ENCODE peak calls at places on chromosome 19, in five cellular contexts. L, E, O, F and G are unnamed samples.

GRCh38 chr19:31118292-31118925 is 230.8 kb downstream of the TSHZ3 start:
- DNase-seq in L (no peak), E (no peak), O (no peak), F (no peak), G (no peak)

GRCh38 chr19:35294859-35295258 is 2.9 kb downstream of the MAG start:
- DNase-seq in L (no peak), E (no peak), O (no peak), F (no peak), G (no peak)

GRCh38 chr19:13212759-13213330 is 62.6 kb downstream of the IER2 start:
- DNase-seq in L (no peak), E (no peak), O (peak), F (no peak), G (peak)

GRCh38 chr19:17149393-17150135 is 65.6 kb upstream of the USE1 start:
- DNase-seq in L (no peak), E (no peak), O (no peak), F (no peak), G (no peak)

GRCh38 chr19:40141546-40141945 is 49.7 kb upstream of the MAP3K10 start:
- DNase-seq in L (no peak), E (peak), O (no peak), F (no peak), G (no peak)

GRCh38 chr19:35908977-35909683 is 1.0 kb upstream of the TYROBP start:
- DNase-seq in L (no peak), E (no peak), O (peak), F (peak), G (no peak)

GRCh38 chr19:29467824-29468401 is 57.9 kb upstream of the VSTM2B start:
- DNase-seq in L (no peak), E (no peak), O (peak), F (no peak), G (peak)

GRCh38 chr19:16457195-16457953 is 14.4 kb downstream of the EPS15L1 start:
- DNase-seq in L (peak), E (no peak), O (peak), F (no peak), G (no peak)

GRCh38 chr19:19568802-19569756 is 31.0 kb downstream of the CILP2 start:
- DNase-seq in L (no peak), E (no peak), O (no peak), F (no peak), G (no peak)

GRCh38 chr19:27906081-27906480 is 1306.9 kb downstream of the UQCRFS1 start:
- DNase-seq in L (no peak), E (no peak), O (no peak), F (no peak), G (no peak)

GRCh38 chr19:51783373-51783772 is 11.6 kb upstream of the FPR3 start:
- DNase-seq in L (no peak), E (no peak), O (peak), F (no peak), G (peak)
- TF ChIP-seq CTCF in L (no peak), E (no peak), O (no peak), F (peak), G (no peak)

DNA sequence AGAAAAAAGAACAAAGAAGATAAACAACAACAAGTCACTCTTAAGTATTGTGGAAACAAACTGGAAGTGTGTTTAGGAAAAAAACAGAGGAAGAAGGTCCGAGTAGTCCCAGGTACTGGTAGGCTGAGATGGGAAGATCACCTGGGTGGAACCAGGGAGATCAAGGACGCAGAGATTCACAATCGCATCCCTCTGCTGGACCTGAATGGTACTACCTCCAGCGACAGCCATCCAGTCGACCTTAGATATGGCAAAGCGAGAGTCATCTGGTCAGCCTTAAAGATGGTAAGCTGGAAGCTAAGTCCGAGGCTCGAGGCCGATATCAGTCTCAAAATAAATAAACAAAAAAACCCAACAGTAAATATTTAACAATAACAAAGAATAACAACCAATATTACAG is 44.9 kb upstream of the ZNF91 start:
- DNase-seq in L (no peak), E (no peak), O (no peak), F (no peak), G (no peak)
- TF ChIP-seq CTCF in L (no peak), E (no peak), O (no peak), F (no peak), G (no peak)

DNA sequence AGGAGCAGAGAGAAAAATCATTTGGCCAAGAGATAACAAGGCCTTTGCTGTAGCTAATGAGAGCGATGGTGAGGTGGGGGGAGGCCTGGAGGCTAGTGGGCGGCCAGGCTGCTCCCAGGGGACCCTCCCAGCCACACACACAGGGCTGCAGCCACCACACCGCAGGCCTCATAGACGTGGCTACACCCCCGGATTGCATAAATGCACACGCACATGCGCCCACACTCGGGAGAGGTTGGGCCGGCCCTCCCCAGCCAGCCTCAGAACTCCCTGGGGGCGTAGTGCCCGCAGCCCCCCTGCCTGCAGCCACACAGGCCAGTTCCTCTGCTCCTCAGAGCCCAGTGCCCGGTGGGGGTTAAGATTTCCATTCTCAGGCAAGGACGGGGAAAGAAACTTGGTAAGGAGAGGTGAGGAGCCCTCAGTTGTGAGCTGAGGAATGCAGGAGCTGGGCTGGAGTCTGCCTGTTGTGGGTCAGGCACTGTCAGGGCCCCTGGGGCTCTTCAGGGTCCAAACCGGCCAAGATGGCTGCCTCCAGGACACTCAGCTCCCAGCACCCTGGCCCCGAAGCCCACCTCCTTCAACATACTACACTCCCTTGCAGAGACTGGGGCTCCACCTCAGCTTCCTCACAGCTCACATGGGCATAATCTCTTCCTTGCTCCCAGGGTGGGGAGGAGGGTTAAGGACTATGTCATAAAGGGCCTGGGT is 8.0 kb downstream of the PTH2 start:
- DNase-seq in L (no peak), E (no peak), O (peak), F (no peak), G (no peak)
- TF ChIP-seq CTCF in L (no peak), E (no peak), O (no peak), F (no peak), G (no peak)

DNA sequence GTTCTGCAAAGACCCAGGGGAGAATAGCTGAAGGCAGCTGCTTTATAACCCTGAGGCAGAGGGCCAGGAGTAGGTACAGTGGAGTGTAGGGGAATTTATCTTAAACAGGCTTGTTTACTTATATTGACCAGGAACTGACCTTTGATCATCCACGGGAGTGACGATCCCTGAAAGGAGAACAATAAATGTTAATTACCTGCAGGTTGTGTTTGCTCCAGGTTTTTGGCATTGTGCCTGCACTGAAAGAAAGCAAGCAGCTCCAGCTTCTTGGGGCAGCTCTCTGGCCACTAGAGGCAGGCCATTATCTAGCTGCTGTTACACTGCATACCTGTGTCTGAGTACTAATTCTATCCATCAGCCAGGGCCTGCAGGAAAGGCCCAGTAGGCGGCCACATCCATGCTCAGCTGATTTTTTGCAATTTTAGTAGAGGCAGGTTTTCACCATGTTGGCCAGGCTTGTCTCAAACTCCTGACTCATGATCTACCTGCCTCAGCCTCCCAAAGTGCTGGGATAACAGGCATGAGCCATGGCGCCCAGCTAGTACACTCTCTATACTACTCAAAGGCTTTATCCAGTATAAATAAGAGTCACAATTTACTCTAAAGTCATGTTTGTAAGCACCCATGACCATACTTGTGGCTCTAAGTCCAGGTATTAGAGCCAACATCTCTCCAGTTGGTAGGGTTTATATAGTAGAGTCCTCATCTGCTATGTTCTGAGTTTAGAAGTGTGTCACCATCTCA is 8.5 kb upstream of the ZNF91 start:
- DNase-seq in L (no peak), E (no peak), O (no peak), F (no peak), G (no peak)
- TF ChIP-seq CTCF in L (no peak), E (no peak), O (no peak), F (no peak), G (no peak)

DNA sequence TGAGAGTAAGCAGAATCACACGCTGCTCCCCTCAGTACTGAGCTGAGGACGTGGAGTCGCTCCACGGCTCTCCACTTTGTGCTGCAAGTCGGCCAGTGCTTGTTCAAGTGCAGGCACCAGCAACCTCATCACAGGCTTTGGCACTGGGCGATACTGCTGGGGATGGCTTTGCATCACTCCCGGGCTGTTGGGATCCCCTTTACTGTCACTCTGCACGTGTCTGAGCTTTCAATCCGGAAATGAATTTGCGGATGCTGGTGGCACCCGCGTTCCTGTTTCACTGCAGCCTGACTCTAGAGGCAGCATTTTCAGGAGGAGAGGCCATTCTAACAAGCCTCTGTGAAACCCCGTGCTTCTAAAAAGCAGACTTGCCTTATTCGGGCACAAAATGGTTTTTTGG is 19.1 kb downstream of the SMARCA4 start:
- DNase-seq in L (no peak), E (no peak), O (peak), F (no peak), G (no peak)
- TF ChIP-seq CTCF in L (no peak), E (no peak), O (no peak), F (no peak), G (no peak)

DNA sequence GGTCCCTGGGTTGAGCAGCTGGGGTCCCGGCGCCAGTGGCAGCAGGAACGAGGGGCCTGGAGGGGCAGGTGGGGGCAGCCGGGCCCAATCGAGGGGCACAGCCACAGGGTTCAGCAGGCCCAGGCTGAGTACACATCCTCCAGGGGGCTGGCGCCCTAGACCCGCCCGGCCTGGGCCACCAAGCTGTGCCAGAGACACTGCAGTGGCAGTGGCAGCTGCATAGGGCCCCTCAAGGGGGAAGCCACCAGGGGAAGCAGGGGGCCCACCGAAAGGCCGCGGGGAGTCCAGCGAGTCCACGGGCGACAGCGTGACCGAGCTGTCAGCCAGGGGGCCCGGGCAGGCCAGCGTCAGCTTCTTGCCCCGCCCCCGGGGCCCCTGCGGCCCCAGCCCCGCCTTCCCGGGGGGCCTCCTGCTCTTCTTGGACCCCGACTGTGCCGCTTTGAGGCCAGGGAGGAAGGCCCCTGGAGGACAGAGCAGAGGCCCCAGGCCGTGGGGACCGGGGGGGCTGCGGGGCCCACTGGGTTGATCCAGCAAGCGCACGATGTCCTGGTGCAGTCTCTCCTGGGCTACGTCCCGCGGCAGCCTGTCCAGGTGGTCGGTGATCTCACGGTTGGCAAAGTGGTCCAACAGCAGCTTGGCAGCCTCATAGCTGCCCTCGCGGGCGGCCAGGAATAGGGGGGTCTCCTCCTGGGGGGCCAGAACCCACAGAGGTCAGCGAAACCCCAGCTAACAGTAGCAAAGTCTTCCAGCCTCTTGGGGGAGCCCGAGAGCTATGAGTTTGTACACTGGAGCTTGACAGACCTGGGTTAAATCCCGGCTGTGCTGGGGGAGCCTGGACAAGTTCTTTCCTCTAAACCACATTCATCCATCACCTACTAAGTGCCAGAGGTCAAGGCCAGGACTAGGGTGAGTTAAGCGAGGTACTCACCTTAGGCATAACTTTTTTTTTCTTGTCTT is 39.5 kb downstream of the NOTCH3 start:
- DNase-seq in L (no peak), E (no peak), O (peak), F (no peak), G (peak)
- TF ChIP-seq CTCF in L (no peak), E (no peak), O (peak), F (no peak), G (peak)

GRCh38 chr19:41703602-41704293 is 4.7 kb upstream of the CEACAM5 start:
- DNase-seq in L (peak), E (no peak), O (no peak), F (no peak), G (no peak)
- TF ChIP-seq CTCF in L (no peak), E (no peak), O (no peak), F (no peak), G (no peak)